ENCODE peak calls at places on chromosomes 5 and 9, in four cellular contexts. Z is RWPE1; N is KBM-7; C is effector memory CD4-positive, alpha-beta T cell. Q is an unnamed sample.

GRCh38 chr9:98962181-98962560 is 18.5 kb downstream of the COL15A1 start:
- DNase-seq in C (no peak), Z (no peak), N (no peak), Q (no peak)

GRCh38 chr9:126581893-126582292 is 31.8 kb upstream of the LMX1B start:
- DNase-seq in Z (no peak), C (no peak), N (no peak), Q (no peak)

GRCh38 chr5:6843821-6844220 is 130.6 kb downstream of the TENT4A start:
- DNase-seq in N (no peak), C (no peak), Z (no peak), Q (no peak)

GRCh38 chr5:79868271-79868670 is 122.8 kb downstream of the MTX3 start:
- DNase-seq in N (no peak), C (no peak), Z (no peak), Q (no peak)

GRCh38 chr5:52692618-52693017 is 95.1 kb upstream of the ITGA1 start:
- DNase-seq in C (no peak), Z (no peak), N (no peak), Q (no peak)

GRCh38 chr9:2711716-2712115 is 5.6 kb upstream of the KCNV2 start:
- DNase-seq in Z (no peak), N (no peak), C (no peak), Q (no peak)

GRCh38 chr9:3290231-3290840 is 235.5 kb downstream of the RFX3 start:
- DNase-seq in N (no peak), C (no peak), Z (no peak), Q (no peak)

GRCh38 chr5:169331292-169331852 is 30.4 kb upstream of the SLIT3 start:
- DNase-seq in N (no peak), C (no peak), Z (no peak), Q (no peak)

GRCh38 chr5:5409151-5409810 is 13.2 kb upstream of the ICE1 start:
- DNase-seq in Z (no peak), N (peak), C (no peak), Q (no peak)

GRCh38 chr9:99272866-99273265 is 50.8 kb downstream of the SEC61B start:
- DNase-seq in C (no peak), N (no peak), Z (no peak), Q (no peak)

GRCh38 chr9:108386859-108387384 is 468.9 kb downstream of the ACTL7B start:
- DNase-seq in Z (peak), C (no peak), N (no peak), Q (no peak)